ENCODE peak calls at places on chromosomes 11 and 22, in nine cellular contexts. One of them, this sample, is unnamed.
A peak's percentile ranks its signal among the peaks of the same experiment; 100 is the strongest.

GRCh38 chr11:86303257-86303656 is 1.2 kb downstream of the HIKESHI start:
- DNase-seq in HCT116: no peak
- DNase-seq in A549: no peak
- DNase-seq in pancreas: no peak
- DNase-seq in retinal pigment epithelial cell: no peak
- DNase-seq in left ventricle myocardium inferior: no peak
- DNase-seq in AG04450: no peak
- DNase-seq in vagina: no peak
- DNase-seq in stomach: no peak
- DNase-seq in this sample: peak; percentile 17

GRCh38 chr22:29765905-29766631 is 739 bp downstream of the ZMAT5 start:
- DNase-seq in HCT116: no peak
- DNase-seq in A549: no peak
- DNase-seq in pancreas: no peak
- DNase-seq in retinal pigment epithelial cell: no peak
- DNase-seq in left ventricle myocardium inferior: no peak
- DNase-seq in AG04450: no peak
- DNase-seq in vagina: no peak
- DNase-seq in stomach: peak; percentile 28
- DNase-seq in this sample: peak; percentile 12

GRCh38 chr11:80995523-80995922 is 1554.7 kb upstream of the TENM4 start:
- DNase-seq in HCT116: no peak
- DNase-seq in A549: no peak
- DNase-seq in pancreas: no peak
- DNase-seq in retinal pigment epithelial cell: no peak
- DNase-seq in left ventricle myocardium inferior: no peak
- DNase-seq in AG04450: no peak
- DNase-seq in vagina: no peak
- DNase-seq in stomach: no peak
- DNase-seq in this sample: no peak

GRCh38 chr11:119638851-119639250 is 90.1 kb downstream of the NECTIN1 start:
- DNase-seq in HCT116: no peak
- DNase-seq in A549: no peak
- DNase-seq in pancreas: no peak
- DNase-seq in retinal pigment epithelial cell: no peak
- DNase-seq in left ventricle myocardium inferior: no peak
- DNase-seq in AG04450: no peak
- DNase-seq in vagina: no peak
- DNase-seq in stomach: no peak
- DNase-seq in this sample: no peak

GRCh38 chr11:29279716-29280115 is 737.1 kb downstream of the KCNA4 start:
- DNase-seq in HCT116: no peak
- DNase-seq in A549: no peak
- DNase-seq in pancreas: no peak
- DNase-seq in retinal pigment epithelial cell: no peak
- DNase-seq in left ventricle myocardium inferior: no peak
- DNase-seq in AG04450: no peak
- DNase-seq in vagina: no peak
- DNase-seq in stomach: no peak
- DNase-seq in this sample: no peak

GRCh38 chr11:108639146-108639545 is 25.7 kb upstream of the DDX10 start:
- DNase-seq in HCT116: no peak
- DNase-seq in A549: no peak
- DNase-seq in pancreas: no peak
- DNase-seq in retinal pigment epithelial cell: no peak
- DNase-seq in left ventricle myocardium inferior: no peak
- DNase-seq in AG04450: no peak
- DNase-seq in vagina: no peak
- DNase-seq in stomach: no peak
- DNase-seq in this sample: no peak

GRCh38 chr11:64152841-64153691 is 12.8 kb downstream of the MACROD1 start:
- DNase-seq in HCT116: no peak
- DNase-seq in A549: peak; percentile 94
- DNase-seq in pancreas: peak; percentile 38
- DNase-seq in retinal pigment epithelial cell: no peak
- DNase-seq in left ventricle myocardium inferior: peak; percentile 64
- DNase-seq in AG04450: no peak
- DNase-seq in vagina: no peak
- DNase-seq in stomach: peak; percentile 72
- DNase-seq in this sample: peak; percentile 42

GRCh38 chr22:29717789-29718188 is 2.0 kb upstream of the CABP7 start:
- DNase-seq in HCT116: no peak
- DNase-seq in A549: no peak
- DNase-seq in pancreas: no peak
- DNase-seq in retinal pigment epithelial cell: no peak
- DNase-seq in left ventricle myocardium inferior: no peak
- DNase-seq in AG04450: no peak
- DNase-seq in vagina: no peak
- DNase-seq in stomach: no peak
- DNase-seq in this sample: no peak

GRCh38 chr11:69640995-69641581 is at the start of gene CCND1:
- DNase-seq in HCT116: peak; percentile 85
- DNase-seq in A549: peak; percentile 71
- DNase-seq in pancreas: peak; percentile 60
- DNase-seq in retinal pigment epithelial cell: peak; percentile 78
- DNase-seq in left ventricle myocardium inferior: peak; percentile 76
- DNase-seq in AG04450: peak; percentile 86
- DNase-seq in vagina: no peak
- DNase-seq in stomach: peak; percentile 75
- DNase-seq in this sample: peak; percentile 96

GRCh38 chr22:48141301-48141700 is 1378.9 kb downstream of the TBC1D22A start:
- DNase-seq in HCT116: no peak
- DNase-seq in A549: no peak
- DNase-seq in pancreas: no peak
- DNase-seq in retinal pigment epithelial cell: no peak
- DNase-seq in left ventricle myocardium inferior: no peak
- DNase-seq in AG04450: no peak
- DNase-seq in vagina: peak; percentile 65
- DNase-seq in stomach: no peak
- DNase-seq in this sample: no peak

GRCh38 chr11:128548655-128549255 is 38.6 kb downstream of the ETS1 start:
- DNase-seq in HCT116: no peak
- DNase-seq in A549: no peak
- DNase-seq in pancreas: peak; percentile 24
- DNase-seq in retinal pigment epithelial cell: no peak
- DNase-seq in left ventricle myocardium inferior: peak; percentile 78
- DNase-seq in AG04450: no peak
- DNase-seq in vagina: peak; percentile 92
- DNase-seq in stomach: peak; percentile 49
- DNase-seq in this sample: peak; percentile 56

GRCh38 chr11:125348704-125349635 is 147.1 kb downstream of the FEZ1 start:
- DNase-seq in HCT116: no peak
- DNase-seq in A549: peak; percentile 38
- DNase-seq in pancreas: peak; percentile 23
- DNase-seq in retinal pigment epithelial cell: no peak
- DNase-seq in left ventricle myocardium inferior: peak; percentile 55
- DNase-seq in AG04450: no peak
- DNase-seq in vagina: no peak
- DNase-seq in stomach: peak; percentile 54
- DNase-seq in this sample: peak; percentile 46

DNA sequence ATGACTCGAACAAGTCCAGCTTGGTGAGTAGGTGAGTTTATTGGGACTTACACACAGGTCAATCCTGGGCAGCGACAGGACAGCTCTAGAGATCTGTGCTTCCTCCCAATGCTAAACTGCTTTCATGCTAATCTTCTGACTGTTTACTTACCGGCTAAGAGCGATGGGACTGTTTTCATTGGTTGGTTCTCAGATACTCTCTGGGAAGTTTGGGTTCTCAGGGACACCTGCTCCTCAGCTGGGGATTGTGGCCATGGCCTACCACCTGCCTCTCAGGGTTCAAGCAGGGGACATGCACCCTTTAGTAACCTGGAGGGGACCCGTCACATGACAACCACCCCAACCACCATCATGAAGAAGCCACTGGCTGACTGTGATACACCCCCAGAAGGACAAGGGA is 13.1 kb downstream of the APOL2 start:
- DNase-seq in HCT116: no peak
- DNase-seq in A549: no peak
- DNase-seq in pancreas: no peak
- DNase-seq in retinal pigment epithelial cell: no peak
- DNase-seq in left ventricle myocardium inferior: no peak
- DNase-seq in AG04450: no peak
- DNase-seq in vagina: peak; percentile 62
- DNase-seq in stomach: no peak
- DNase-seq in this sample: no peak
- H3K4me3 ChIP-seq in HCT116: no peak overlapping the region
- H3K4me3 ChIP-seq in A549: no peak overlapping the region
- H3K4me3 ChIP-seq in pancreas: no peak overlapping the region
- H3K4me3 ChIP-seq in retinal pigment epithelial cell: no peak overlapping the region
- H3K4me3 ChIP-seq in left ventricle myocardium inferior: no peak overlapping the region
- H3K4me3 ChIP-seq in AG04450: no peak overlapping the region
- H3K4me3 ChIP-seq in vagina: no peak overlapping the region
- H3K4me3 ChIP-seq in stomach: no peak overlapping the region
- H3K4me3 ChIP-seq in this sample: no peak overlapping the region

GRCh38 chr11:11787305-11788066 is 54.3 kb upstream of the USP47 start:
- DNase-seq in HCT116: peak; percentile 38
- DNase-seq in A549: peak; percentile 64
- DNase-seq in pancreas: peak; percentile 50
- DNase-seq in retinal pigment epithelial cell: peak; percentile 10
- DNase-seq in left ventricle myocardium inferior: peak; percentile 53
- DNase-seq in AG04450: peak; percentile 41
- DNase-seq in vagina: no peak
- DNase-seq in stomach: peak; percentile 79
- DNase-seq in this sample: peak; percentile 82

GRCh38 chr11:11793073-11793472 is 48.7 kb upstream of the USP47 start:
- DNase-seq in HCT116: no peak
- DNase-seq in A549: no peak
- DNase-seq in pancreas: no peak
- DNase-seq in retinal pigment epithelial cell: no peak
- DNase-seq in left ventricle myocardium inferior: no peak
- DNase-seq in AG04450: no peak
- DNase-seq in vagina: no peak
- DNase-seq in stomach: no peak
- DNase-seq in this sample: no peak

GRCh38 chr11:11788067-11788710 is 53.6 kb upstream of the USP47 start:
- DNase-seq in HCT116: no peak
- DNase-seq in A549: no peak
- DNase-seq in pancreas: no peak
- DNase-seq in retinal pigment epithelial cell: no peak
- DNase-seq in left ventricle myocardium inferior: no peak
- DNase-seq in AG04450: no peak
- DNase-seq in vagina: no peak
- DNase-seq in stomach: no peak
- DNase-seq in this sample: no peak

GRCh38 chr11:11786771-11787170 is 55.0 kb upstream of the USP47 start:
- DNase-seq in HCT116: no peak
- DNase-seq in A549: no peak
- DNase-seq in pancreas: no peak
- DNase-seq in retinal pigment epithelial cell: no peak
- DNase-seq in left ventricle myocardium inferior: no peak
- DNase-seq in AG04450: no peak
- DNase-seq in vagina: no peak
- DNase-seq in stomach: no peak
- DNase-seq in this sample: peak; percentile 61

DNA sequence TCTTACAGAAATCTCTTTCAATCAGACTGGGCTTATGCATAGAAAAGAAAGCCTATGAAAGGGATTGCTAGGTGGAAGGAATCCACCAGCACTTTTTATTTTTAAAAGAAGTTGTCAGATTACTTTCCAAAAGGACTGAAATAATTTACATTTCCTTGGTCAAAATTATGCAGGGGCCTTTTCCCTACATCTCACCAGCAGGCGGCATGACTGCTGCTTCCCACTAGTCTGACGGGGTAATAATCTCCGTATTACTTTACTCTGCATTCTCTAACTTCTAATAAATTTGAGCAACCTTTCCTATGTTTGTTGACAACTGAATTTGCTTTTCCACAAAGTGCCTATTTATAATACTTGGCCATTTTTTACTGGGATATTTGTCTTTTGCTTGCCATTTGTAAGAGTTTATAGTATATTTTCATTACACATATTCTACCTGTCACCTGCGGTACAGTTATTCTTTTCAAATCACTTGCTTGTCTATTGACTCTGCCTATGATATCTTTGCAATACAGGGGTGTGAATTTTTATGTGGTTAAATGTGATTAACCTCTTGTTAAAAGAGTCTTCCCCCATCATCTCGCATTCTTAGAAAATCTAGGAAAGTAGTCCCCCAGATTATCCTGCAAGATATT is 51.9 kb upstream of the USP47 start:
- DNase-seq in HCT116: no peak
- DNase-seq in A549: peak; percentile 41
- DNase-seq in pancreas: no peak
- DNase-seq in retinal pigment epithelial cell: no peak
- DNase-seq in left ventricle myocardium inferior: no peak
- DNase-seq in AG04450: no peak
- DNase-seq in vagina: no peak
- DNase-seq in stomach: no peak
- DNase-seq in this sample: peak; percentile 58
- TF ChIP-seq CTCF in HCT116: peak; percentile 68
- TF ChIP-seq CTCF in A549: peak; percentile 82
- TF ChIP-seq CTCF in pancreas: peak; percentile 19
- TF ChIP-seq CTCF in retinal pigment epithelial cell: peak; percentile 81
- TF ChIP-seq CTCF in left ventricle myocardium inferior: peak; percentile 43
- TF ChIP-seq CTCF in AG04450: peak; percentile 84
- TF ChIP-seq CTCF in vagina: peak; percentile 13
- TF ChIP-seq CTCF in stomach: peak; percentile 44
- TF ChIP-seq CTCF in this sample: peak; percentile 89

GRCh38 chr22:46378499-46379300 is 43.2 kb downstream of the TRMU start:
- DNase-seq in HCT116: no peak
- DNase-seq in A549: no peak
- DNase-seq in pancreas: no peak
- DNase-seq in retinal pigment epithelial cell: no peak
- DNase-seq in left ventricle myocardium inferior: no peak
- DNase-seq in AG04450: no peak
- DNase-seq in vagina: no peak
- DNase-seq in stomach: no peak
- DNase-seq in this sample: no peak
- H3K4me3 ChIP-seq in HCT116: no peak overlapping the region
- H3K4me3 ChIP-seq in A549: peak overlapping the region; percentile 19
- H3K4me3 ChIP-seq in pancreas: no peak overlapping the region
- H3K4me3 ChIP-seq in retinal pigment epithelial cell: no peak overlapping the region
- H3K4me3 ChIP-seq in left ventricle myocardium inferior: no peak overlapping the region
- H3K4me3 ChIP-seq in AG04450: no peak overlapping the region
- H3K4me3 ChIP-seq in vagina: no peak overlapping the region
- H3K4me3 ChIP-seq in stomach: no peak overlapping the region
- H3K4me3 ChIP-seq in this sample: no peak overlapping the region

DNA sequence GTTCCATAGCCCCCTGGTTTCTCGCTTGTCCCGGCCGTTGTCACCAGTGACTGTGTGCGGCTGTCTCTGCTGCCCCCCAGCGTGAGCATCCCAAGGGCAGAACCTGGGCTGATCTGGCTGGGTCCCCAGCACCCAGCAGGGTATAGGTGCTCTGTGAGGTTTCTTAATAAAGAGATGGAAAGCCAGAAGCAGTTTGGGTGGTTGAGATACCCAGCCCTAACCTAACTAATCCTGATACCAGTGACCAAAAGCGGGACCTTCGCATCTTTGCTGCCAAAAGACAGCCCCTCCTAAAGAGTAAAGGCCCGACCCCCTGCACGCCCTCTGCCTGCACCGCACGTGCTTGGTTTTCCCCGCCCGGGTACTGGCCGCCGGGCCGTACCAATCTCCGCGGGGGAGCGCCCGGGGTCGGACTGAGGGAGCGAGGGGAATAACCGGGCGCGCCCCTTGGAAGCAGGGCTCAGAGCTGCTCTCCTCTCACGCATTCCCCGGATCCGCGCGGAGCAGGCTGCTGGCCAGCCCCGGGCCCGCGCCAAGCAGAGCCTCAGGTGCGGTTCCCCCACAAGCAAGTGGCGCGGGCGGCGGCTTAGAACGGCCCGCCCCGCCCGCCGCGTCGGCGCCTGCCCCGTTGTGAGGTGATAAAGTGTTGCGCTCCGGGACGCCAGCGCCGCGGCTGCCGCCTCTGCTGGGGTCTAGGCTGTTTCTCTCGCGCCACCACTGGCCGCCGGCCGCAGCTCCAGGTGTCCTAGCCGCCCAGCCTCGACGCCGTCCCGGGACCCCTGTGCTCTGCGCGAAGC is at the start of gene DGAT2:
- DNase-seq in HCT116: peak; percentile 47
- DNase-seq in A549: peak; percentile 83
- DNase-seq in pancreas: peak; percentile 63
- DNase-seq in retinal pigment epithelial cell: peak; percentile 15
- DNase-seq in left ventricle myocardium inferior: peak; percentile 78
- DNase-seq in AG04450: no peak
- DNase-seq in vagina: no peak
- DNase-seq in stomach: peak; percentile 82
- DNase-seq in this sample: peak; percentile 69
- TF ChIP-seq CTCF in HCT116: peak; percentile 15
- TF ChIP-seq CTCF in A549: peak; percentile 17
- TF ChIP-seq CTCF in pancreas: no peak
- TF ChIP-seq CTCF in retinal pigment epithelial cell: peak; percentile 24
- TF ChIP-seq CTCF in left ventricle myocardium inferior: peak; percentile 40
- TF ChIP-seq CTCF in AG04450: no peak
- TF ChIP-seq CTCF in vagina: no peak
- TF ChIP-seq CTCF in stomach: no peak
- TF ChIP-seq CTCF in this sample: no peak